ENCODE peak calls at places on chromosomes 1 and 21, in eight cellular contexts. One of them, this sample, is unnamed.

GRCh38 chr1:236141447-236142357 is 637 bp upstream of the GPR137B start:
- DNase-seq in fibroblast of pulmonary artery: peak; percentile 54
- DNase-seq in central memory CD8-positive, alpha-beta T cell: no peak
- DNase-seq in CD4-positive, alpha-beta T cell: no peak
- DNase-seq in left ventricle myocardium inferior: no peak
- DNase-seq in left cardiac atrium: no peak
- DNase-seq in GM12865: no peak
- DNase-seq in HuH-7.5: peak; percentile 72
- DNase-seq in this sample: no peak

GRCh38 chr1:27473755-27474154 is 16.2 kb downstream of the WASF2 start:
- DNase-seq in CD4-positive, alpha-beta T cell: no peak
- DNase-seq in central memory CD8-positive, alpha-beta T cell: no peak
- DNase-seq in GM12865: no peak
- DNase-seq in HuH-7.5: no peak
- DNase-seq in fibroblast of pulmonary artery: no peak
- DNase-seq in left cardiac atrium: no peak
- DNase-seq in left ventricle myocardium inferior: no peak
- DNase-seq in this sample: no peak

GRCh38 chr21:32597205-32597604 is 11.9 kb upstream of the TCP10L start:
- DNase-seq in central memory CD8-positive, alpha-beta T cell: no peak
- DNase-seq in HuH-7.5: no peak
- DNase-seq in left cardiac atrium: no peak
- DNase-seq in CD4-positive, alpha-beta T cell: no peak
- DNase-seq in GM12865: no peak
- DNase-seq in fibroblast of pulmonary artery: peak; percentile 86
- DNase-seq in left ventricle myocardium inferior: no peak
- DNase-seq in this sample: no peak

GRCh38 chr1:231817813-231818212 is 191.2 kb downstream of the DISC1 start:
- DNase-seq in central memory CD8-positive, alpha-beta T cell: no peak
- DNase-seq in HuH-7.5: no peak
- DNase-seq in left ventricle myocardium inferior: no peak
- DNase-seq in CD4-positive, alpha-beta T cell: no peak
- DNase-seq in GM12865: no peak
- DNase-seq in left cardiac atrium: no peak
- DNase-seq in fibroblast of pulmonary artery: no peak
- DNase-seq in this sample: no peak

GRCh38 chr1:200178340-200178739 is 150.8 kb downstream of the NR5A2 start:
- DNase-seq in central memory CD8-positive, alpha-beta T cell: no peak
- DNase-seq in left ventricle myocardium inferior: no peak
- DNase-seq in left cardiac atrium: no peak
- DNase-seq in CD4-positive, alpha-beta T cell: no peak
- DNase-seq in GM12865: no peak
- DNase-seq in fibroblast of pulmonary artery: peak; percentile 52
- DNase-seq in HuH-7.5: no peak
- DNase-seq in this sample: no peak

GRCh38 chr1:206826409-206826808 is 39.0 kb upstream of the IL20 start:
- DNase-seq in central memory CD8-positive, alpha-beta T cell: no peak
- DNase-seq in GM12865: no peak
- DNase-seq in CD4-positive, alpha-beta T cell: no peak
- DNase-seq in fibroblast of pulmonary artery: peak; percentile 24
- DNase-seq in left cardiac atrium: no peak
- DNase-seq in left ventricle myocardium inferior: no peak
- DNase-seq in HuH-7.5: no peak
- DNase-seq in this sample: no peak

GRCh38 chr1:234943801-234944402 is 184.7 kb downstream of the TOMM20 start:
- DNase-seq in left cardiac atrium: no peak
- DNase-seq in central memory CD8-positive, alpha-beta T cell: no peak
- DNase-seq in HuH-7.5: no peak
- DNase-seq in fibroblast of pulmonary artery: no peak
- DNase-seq in left ventricle myocardium inferior: no peak
- DNase-seq in CD4-positive, alpha-beta T cell: no peak
- DNase-seq in GM12865: no peak
- DNase-seq in this sample: no peak

GRCh38 chr21:31780944-31781343 is 49.0 kb upstream of the SCAF4 start:
- DNase-seq in GM12865: peak; percentile 5
- DNase-seq in fibroblast of pulmonary artery: no peak
- DNase-seq in CD4-positive, alpha-beta T cell: no peak
- DNase-seq in left ventricle myocardium inferior: no peak
- DNase-seq in central memory CD8-positive, alpha-beta T cell: no peak
- DNase-seq in left cardiac atrium: no peak
- DNase-seq in HuH-7.5: peak; percentile 12
- DNase-seq in this sample: no peak

GRCh38 chr21:44625756-44626155 is 1.1 kb upstream of the KRTAP10-9 start:
- DNase-seq in central memory CD8-positive, alpha-beta T cell: no peak
- DNase-seq in left ventricle myocardium inferior: no peak
- DNase-seq in HuH-7.5: no peak
- DNase-seq in fibroblast of pulmonary artery: no peak
- DNase-seq in GM12865: no peak
- DNase-seq in CD4-positive, alpha-beta T cell: no peak
- DNase-seq in left cardiac atrium: no peak
- DNase-seq in this sample: no peak

GRCh38 chr1:55584521-55585401 is 369.6 kb upstream of the USP24 start:
- DNase-seq in left ventricle myocardium inferior: no peak
- DNase-seq in central memory CD8-positive, alpha-beta T cell: no peak
- DNase-seq in CD4-positive, alpha-beta T cell: no peak
- DNase-seq in HuH-7.5: no peak
- DNase-seq in GM12865: no peak
- DNase-seq in fibroblast of pulmonary artery: peak; percentile 51
- DNase-seq in left cardiac atrium: no peak
- DNase-seq in this sample: no peak

GRCh38 chr1:168939131-168939946 is 167.2 kb upstream of the ATP1B1 start:
- DNase-seq in left cardiac atrium: no peak
- DNase-seq in CD4-positive, alpha-beta T cell: no peak
- DNase-seq in left ventricle myocardium inferior: no peak
- DNase-seq in fibroblast of pulmonary artery: no peak
- DNase-seq in GM12865: no peak
- DNase-seq in central memory CD8-positive, alpha-beta T cell: no peak
- DNase-seq in HuH-7.5: no peak
- DNase-seq in this sample: no peak

GRCh38 chr1:222579316-222579715 is 10.4 kb downstream of the TAF1A start:
- DNase-seq in HuH-7.5: no peak
- DNase-seq in GM12865: no peak
- DNase-seq in left ventricle myocardium inferior: no peak
- DNase-seq in fibroblast of pulmonary artery: no peak
- DNase-seq in central memory CD8-positive, alpha-beta T cell: no peak
- DNase-seq in left cardiac atrium: no peak
- DNase-seq in CD4-positive, alpha-beta T cell: no peak
- DNase-seq in this sample: no peak

GRCh38 chr1:39110325-39110851 is 84.2 kb downstream of the NDUFS5 start:
- DNase-seq in GM12865: no peak
- DNase-seq in left cardiac atrium: peak; percentile 30
- DNase-seq in left ventricle myocardium inferior: no peak
- DNase-seq in central memory CD8-positive, alpha-beta T cell: no peak
- DNase-seq in CD4-positive, alpha-beta T cell: no peak
- DNase-seq in fibroblast of pulmonary artery: peak; percentile 92
- DNase-seq in HuH-7.5: no peak
- DNase-seq in this sample: no peak

GRCh38 chr1:4549933-4550332 is 104.5 kb upstream of the AJAP1 start:
- DNase-seq in CD4-positive, alpha-beta T cell: no peak
- DNase-seq in central memory CD8-positive, alpha-beta T cell: no peak
- DNase-seq in fibroblast of pulmonary artery: no peak
- DNase-seq in GM12865: no peak
- DNase-seq in left cardiac atrium: no peak
- DNase-seq in left ventricle myocardium inferior: no peak
- DNase-seq in HuH-7.5: no peak
- DNase-seq in this sample: no peak

GRCh38 chr1:236543065-236543669 is 19.4 kb downstream of the LGALS8 start:
- DNase-seq in CD4-positive, alpha-beta T cell: no peak
- DNase-seq in central memory CD8-positive, alpha-beta T cell: no peak
- DNase-seq in HuH-7.5: no peak
- DNase-seq in left ventricle myocardium inferior: no peak
- DNase-seq in left cardiac atrium: no peak
- DNase-seq in fibroblast of pulmonary artery: no peak
- DNase-seq in GM12865: no peak
- DNase-seq in this sample: no peak

GRCh38 chr1:147246910-147247655 is 4.6 kb downstream of the CHD1L start:
- DNase-seq in fibroblast of pulmonary artery: no peak
- DNase-seq in central memory CD8-positive, alpha-beta T cell: no peak
- DNase-seq in GM12865: peak; percentile 10
- DNase-seq in left cardiac atrium: no peak
- DNase-seq in HuH-7.5: no peak
- DNase-seq in CD4-positive, alpha-beta T cell: no peak
- DNase-seq in left ventricle myocardium inferior: no peak
- DNase-seq in this sample: no peak

This sample was measured in stimulated activated CD8-positive, alpha-beta memory T cell treated with anti-CD3 and anti-CD28 coated beads, Interleukin-4, amount 100 ng/mL, for 1 hour.